ENCODE peak calls at places on chromosomes 7 and 10, in nine cellular contexts. One of them, this sample, is unnamed.

GRCh38 chr7:133135451-133135850 is 53.6 kb upstream of the CHCHD3 start:
- DNase-seq in sigmoid colon: no peak
- DNase-seq in colonic mucosa: no peak
- DNase-seq in retinal pigment epithelial cell: peak
- DNase-seq in OCI-LY7: no peak
- DNase-seq in CD8-positive, alpha-beta T cell: no peak
- DNase-seq in fibroblast of lung: peak
- DNase-seq in tibial artery: no peak
- DNase-seq in prostate gland: no peak
- DNase-seq in this sample: no peak

GRCh38 chr7:55048221-55048859 is 29.5 kb downstream of the EGFR start:
- DNase-seq in tibial artery: no peak
- DNase-seq in OCI-LY7: no peak
- DNase-seq in prostate gland: peak
- DNase-seq in colonic mucosa: peak
- DNase-seq in retinal pigment epithelial cell: no peak
- DNase-seq in sigmoid colon: no peak
- DNase-seq in CD8-positive, alpha-beta T cell: no peak
- DNase-seq in fibroblast of lung: no peak
- DNase-seq in this sample: no peak

GRCh38 chr10:19310121-19310520 is 261.5 kb downstream of the MALRD1 start:
- DNase-seq in CD8-positive, alpha-beta T cell: no peak
- DNase-seq in prostate gland: no peak
- DNase-seq in OCI-LY7: no peak
- DNase-seq in tibial artery: no peak
- DNase-seq in colonic mucosa: no peak
- DNase-seq in sigmoid colon: no peak
- DNase-seq in retinal pigment epithelial cell: no peak
- DNase-seq in fibroblast of lung: peak
- DNase-seq in this sample: no peak

GRCh38 chr10:99276848-99277486 is 41.3 kb upstream of the HPSE2 start:
- DNase-seq in fibroblast of lung: no peak
- DNase-seq in CD8-positive, alpha-beta T cell: no peak
- DNase-seq in colonic mucosa: no peak
- DNase-seq in OCI-LY7: peak
- DNase-seq in prostate gland: no peak
- DNase-seq in retinal pigment epithelial cell: no peak
- DNase-seq in tibial artery: no peak
- DNase-seq in sigmoid colon: no peak
- DNase-seq in this sample: no peak

GRCh38 chr10:94053639-94053932 is 59.9 kb downstream of the PLCE1 start:
- DNase-seq in colonic mucosa: no peak
- DNase-seq in CD8-positive, alpha-beta T cell: no peak
- DNase-seq in prostate gland: no peak
- DNase-seq in sigmoid colon: no peak
- DNase-seq in OCI-LY7: no peak
- DNase-seq in retinal pigment epithelial cell: no peak
- DNase-seq in fibroblast of lung: no peak
- DNase-seq in tibial artery: no peak
- DNase-seq in this sample: no peak

GRCh38 chr10:60816624-60817023 is 38.3 kb downstream of the CDK1 start:
- DNase-seq in retinal pigment epithelial cell: peak
- DNase-seq in sigmoid colon: peak
- DNase-seq in tibial artery: peak
- DNase-seq in fibroblast of lung: peak
- DNase-seq in colonic mucosa: peak
- DNase-seq in CD8-positive, alpha-beta T cell: no peak
- DNase-seq in prostate gland: peak
- DNase-seq in OCI-LY7: peak
- DNase-seq in this sample: no peak

GRCh38 chr7:17184805-17185689 is 113.4 kb upstream of the AHR start:
- DNase-seq in tibial artery: no peak
- DNase-seq in OCI-LY7: no peak
- DNase-seq in retinal pigment epithelial cell: no peak
- DNase-seq in CD8-positive, alpha-beta T cell: no peak
- DNase-seq in prostate gland: no peak
- DNase-seq in sigmoid colon: no peak
- DNase-seq in fibroblast of lung: peak
- DNase-seq in colonic mucosa: no peak
- DNase-seq in this sample: no peak

GRCh38 chr7:69898189-69898588 is 299.9 kb downstream of the AUTS2 start:
- DNase-seq in OCI-LY7: peak
- DNase-seq in prostate gland: no peak
- DNase-seq in sigmoid colon: no peak
- DNase-seq in tibial artery: no peak
- DNase-seq in CD8-positive, alpha-beta T cell: no peak
- DNase-seq in fibroblast of lung: no peak
- DNase-seq in colonic mucosa: no peak
- DNase-seq in retinal pigment epithelial cell: no peak
- DNase-seq in this sample: no peak

GRCh38 chr10:118911361-118911760 is 118.2 kb upstream of the NANOS1 start:
- DNase-seq in tibial artery: no peak
- DNase-seq in OCI-LY7: no peak
- DNase-seq in colonic mucosa: no peak
- DNase-seq in retinal pigment epithelial cell: peak
- DNase-seq in sigmoid colon: no peak
- DNase-seq in prostate gland: no peak
- DNase-seq in CD8-positive, alpha-beta T cell: no peak
- DNase-seq in fibroblast of lung: peak
- DNase-seq in this sample: no peak

GRCh38 chr10:117477241-117477947 is 65.2 kb upstream of the EMX2 start:
- DNase-seq in retinal pigment epithelial cell: no peak
- DNase-seq in colonic mucosa: no peak
- DNase-seq in prostate gland: no peak
- DNase-seq in tibial artery: peak
- DNase-seq in CD8-positive, alpha-beta T cell: no peak
- DNase-seq in OCI-LY7: no peak
- DNase-seq in sigmoid colon: peak
- DNase-seq in fibroblast of lung: no peak
- DNase-seq in this sample: no peak

GRCh38 chr7:101733713-101734475 is 83.5 kb upstream of the CUX1 start:
- DNase-seq in fibroblast of lung: peak
- DNase-seq in OCI-LY7: no peak
- DNase-seq in CD8-positive, alpha-beta T cell: no peak
- DNase-seq in colonic mucosa: peak
- DNase-seq in sigmoid colon: no peak
- DNase-seq in prostate gland: no peak
- DNase-seq in tibial artery: peak
- DNase-seq in retinal pigment epithelial cell: peak
- DNase-seq in this sample: no peak

GRCh38 chr7:6271091-6271658 is 1.2 kb downstream of the CYTH3 start:
- DNase-seq in OCI-LY7: no peak
- DNase-seq in retinal pigment epithelial cell: no peak
- DNase-seq in sigmoid colon: peak
- DNase-seq in tibial artery: peak
- DNase-seq in fibroblast of lung: peak
- DNase-seq in CD8-positive, alpha-beta T cell: peak
- DNase-seq in colonic mucosa: peak
- DNase-seq in prostate gland: no peak
- DNase-seq in this sample: peak

GRCh38 chr7:99039384-99039891 is 104.5 kb downstream of the SMURF1 start:
- DNase-seq in colonic mucosa: peak
- DNase-seq in tibial artery: no peak
- DNase-seq in sigmoid colon: no peak
- DNase-seq in retinal pigment epithelial cell: no peak
- DNase-seq in prostate gland: no peak
- DNase-seq in fibroblast of lung: no peak
- DNase-seq in OCI-LY7: no peak
- DNase-seq in CD8-positive, alpha-beta T cell: no peak
- DNase-seq in this sample: no peak

GRCh38 chr10:24344279-24344678 is 135.3 kb downstream of the KIAA1217 start:
- DNase-seq in prostate gland: peak
- DNase-seq in OCI-LY7: no peak
- DNase-seq in colonic mucosa: no peak
- DNase-seq in CD8-positive, alpha-beta T cell: no peak
- DNase-seq in retinal pigment epithelial cell: peak
- DNase-seq in fibroblast of lung: peak
- DNase-seq in sigmoid colon: no peak
- DNase-seq in tibial artery: no peak
- DNase-seq in this sample: peak

GRCh38 chr7:129781856-129782256 is 170.3 kb downstream of the NRF1 start:
- DNase-seq in tibial artery: no peak
- DNase-seq in colonic mucosa: no peak
- DNase-seq in sigmoid colon: no peak
- DNase-seq in retinal pigment epithelial cell: no peak
- DNase-seq in CD8-positive, alpha-beta T cell: no peak
- DNase-seq in OCI-LY7: no peak
- DNase-seq in fibroblast of lung: no peak
- DNase-seq in prostate gland: no peak
- DNase-seq in this sample: no peak

GRCh38 chr10:100057948-100058347 is 23.7 kb downstream of the CPN1 start:
- DNase-seq in OCI-LY7: no peak
- DNase-seq in tibial artery: no peak
- DNase-seq in sigmoid colon: no peak
- DNase-seq in fibroblast of lung: no peak
- DNase-seq in colonic mucosa: no peak
- DNase-seq in retinal pigment epithelial cell: no peak
- DNase-seq in CD8-positive, alpha-beta T cell: no peak
- DNase-seq in prostate gland: no peak
- DNase-seq in this sample: no peak

GRCh38 chr7:69736411-69736810 is 138.1 kb downstream of the AUTS2 start:
- DNase-seq in CD8-positive, alpha-beta T cell: no peak
- DNase-seq in colonic mucosa: no peak
- DNase-seq in OCI-LY7: no peak
- DNase-seq in tibial artery: no peak
- DNase-seq in sigmoid colon: no peak
- DNase-seq in fibroblast of lung: no peak
- DNase-seq in prostate gland: no peak
- DNase-seq in retinal pigment epithelial cell: no peak
- DNase-seq in this sample: no peak

GRCh38 chr10:122087436-122087835 is 98.5 kb downstream of the TACC2 start:
- DNase-seq in sigmoid colon: no peak
- DNase-seq in OCI-LY7: no peak
- DNase-seq in tibial artery: no peak
- DNase-seq in CD8-positive, alpha-beta T cell: no peak
- DNase-seq in retinal pigment epithelial cell: no peak
- DNase-seq in colonic mucosa: no peak
- DNase-seq in fibroblast of lung: no peak
- DNase-seq in prostate gland: no peak
- DNase-seq in this sample: no peak

GRCh38 chr10:122085423-122085911 is 96.5 kb downstream of the TACC2 start:
- DNase-seq in OCI-LY7: no peak
- DNase-seq in retinal pigment epithelial cell: no peak
- DNase-seq in CD8-positive, alpha-beta T cell: no peak
- DNase-seq in tibial artery: no peak
- DNase-seq in prostate gland: peak
- DNase-seq in colonic mucosa: no peak
- DNase-seq in fibroblast of lung: no peak
- DNase-seq in sigmoid colon: no peak
- DNase-seq in this sample: no peak

GRCh38 chr10:122086416-122087240 is 97.7 kb downstream of the TACC2 start:
- DNase-seq in prostate gland: no peak
- DNase-seq in colonic mucosa: no peak
- DNase-seq in CD8-positive, alpha-beta T cell: no peak
- DNase-seq in fibroblast of lung: no peak
- DNase-seq in OCI-LY7: no peak
- DNase-seq in retinal pigment epithelial cell: no peak
- DNase-seq in tibial artery: no peak
- DNase-seq in sigmoid colon: no peak
- DNase-seq in this sample: no peak

GRCh38 chr10:122091722-122092121 is 102.8 kb downstream of the TACC2 start:
- DNase-seq in colonic mucosa: no peak
- DNase-seq in OCI-LY7: no peak
- DNase-seq in tibial artery: no peak
- DNase-seq in CD8-positive, alpha-beta T cell: no peak
- DNase-seq in retinal pigment epithelial cell: no peak
- DNase-seq in sigmoid colon: no peak
- DNase-seq in prostate gland: no peak
- DNase-seq in fibroblast of lung: no peak
- DNase-seq in this sample: no peak

DNA sequence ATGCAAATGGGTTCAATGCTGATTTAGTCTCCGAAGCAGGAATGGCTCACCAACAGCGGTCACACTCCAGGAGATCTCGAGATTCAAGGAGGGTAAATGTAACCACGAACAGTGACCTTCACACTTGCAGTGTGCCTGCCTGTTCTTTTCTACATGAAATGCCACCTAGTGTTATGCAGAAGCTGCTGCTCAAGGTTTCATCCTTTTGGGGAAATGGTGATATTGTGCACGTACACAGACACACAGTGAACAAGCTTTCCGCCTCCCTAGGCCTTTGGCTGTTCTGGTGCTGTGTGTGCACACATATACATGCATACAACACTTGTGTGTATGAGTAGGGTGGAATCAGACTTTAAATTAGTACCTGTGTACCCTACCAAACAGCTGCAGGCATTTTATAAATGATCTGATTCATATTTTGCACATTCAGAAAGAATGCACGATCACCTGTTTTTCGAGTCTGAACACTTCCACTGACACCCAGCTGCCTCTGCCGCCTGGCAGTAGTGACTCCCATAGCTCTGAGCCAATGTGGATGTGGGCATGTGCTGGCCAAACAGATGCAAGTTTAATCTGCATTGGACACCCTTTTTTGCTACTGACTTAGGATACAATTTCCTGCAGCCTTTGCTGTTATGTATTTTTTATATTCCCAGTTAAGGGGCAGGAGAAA is 100.5 kb downstream of the TACC2 start:
- DNase-seq in OCI-LY7: no peak
- DNase-seq in prostate gland: peak
- DNase-seq in retinal pigment epithelial cell: no peak
- DNase-seq in colonic mucosa: no peak
- DNase-seq in tibial artery: no peak
- DNase-seq in CD8-positive, alpha-beta T cell: no peak
- DNase-seq in sigmoid colon: no peak
- DNase-seq in fibroblast of lung: no peak
- DNase-seq in this sample: no peak
- TF ChIP-seq CTCF in OCI-LY7: peak
- TF ChIP-seq CTCF in prostate gland: no peak
- TF ChIP-seq CTCF in retinal pigment epithelial cell: peak
- TF ChIP-seq CTCF in colonic mucosa: no peak
- TF ChIP-seq CTCF in tibial artery: no peak
- TF ChIP-seq CTCF in CD8-positive, alpha-beta T cell: no peak
- TF ChIP-seq CTCF in sigmoid colon: no peak
- TF ChIP-seq CTCF in fibroblast of lung: no peak
- TF ChIP-seq CTCF in this sample: peak

GRCh38 chr10:114974625-114975421 is 36.8 kb downstream of the TRUB1 start:
- DNase-seq in prostate gland: no peak
- DNase-seq in colonic mucosa: no peak
- DNase-seq in tibial artery: no peak
- DNase-seq in fibroblast of lung: no peak
- DNase-seq in CD8-positive, alpha-beta T cell: no peak
- DNase-seq in OCI-LY7: no peak
- DNase-seq in sigmoid colon: no peak
- DNase-seq in retinal pigment epithelial cell: peak
- DNase-seq in this sample: no peak
- H3K4me3 ChIP-seq in prostate gland: no peak
- H3K4me3 ChIP-seq in colonic mucosa: no peak
- H3K4me3 ChIP-seq in tibial artery: no peak
- H3K4me3 ChIP-seq in fibroblast of lung: no peak
- H3K4me3 ChIP-seq in CD8-positive, alpha-beta T cell: no peak
- H3K4me3 ChIP-seq in OCI-LY7: no peak
- H3K4me3 ChIP-seq in sigmoid colon: no peak
- H3K4me3 ChIP-seq in retinal pigment epithelial cell: peak
- H3K4me3 ChIP-seq in this sample: no peak

GRCh38 chr7:9192969-9193368 is 759.6 kb downstream of the NXPH1 start:
- DNase-seq in sigmoid colon: no peak
- DNase-seq in fibroblast of lung: peak
- DNase-seq in prostate gland: no peak
- DNase-seq in tibial artery: no peak
- DNase-seq in colonic mucosa: no peak
- DNase-seq in OCI-LY7: no peak
- DNase-seq in CD8-positive, alpha-beta T cell: no peak
- DNase-seq in retinal pigment epithelial cell: peak
- DNase-seq in this sample: no peak
- TF ChIP-seq CTCF in sigmoid colon: no peak
- TF ChIP-seq CTCF in fibroblast of lung: no peak
- TF ChIP-seq CTCF in prostate gland: no peak
- TF ChIP-seq CTCF in tibial artery: no peak
- TF ChIP-seq CTCF in colonic mucosa: no peak
- TF ChIP-seq CTCF in OCI-LY7: no peak
- TF ChIP-seq CTCF in CD8-positive, alpha-beta T cell: no peak
- TF ChIP-seq CTCF in retinal pigment epithelial cell: no peak
- TF ChIP-seq CTCF in this sample: no peak

GRCh38 chr10:29539398-29539797 is 95.4 kb downstream of the SVIL start:
- DNase-seq in colonic mucosa: no peak
- DNase-seq in CD8-positive, alpha-beta T cell: no peak
- DNase-seq in OCI-LY7: no peak
- DNase-seq in retinal pigment epithelial cell: no peak
- DNase-seq in fibroblast of lung: no peak
- DNase-seq in tibial artery: no peak
- DNase-seq in prostate gland: peak
- DNase-seq in sigmoid colon: no peak
- DNase-seq in this sample: no peak
- H3K4me3 ChIP-seq in colonic mucosa: no peak
- H3K4me3 ChIP-seq in CD8-positive, alpha-beta T cell: no peak
- H3K4me3 ChIP-seq in OCI-LY7: no peak
- H3K4me3 ChIP-seq in retinal pigment epithelial cell: no peak
- H3K4me3 ChIP-seq in fibroblast of lung: no peak
- H3K4me3 ChIP-seq in tibial artery: no peak
- H3K4me3 ChIP-seq in prostate gland: no peak
- H3K4me3 ChIP-seq in sigmoid colon: no peak
- H3K4me3 ChIP-seq in this sample: no peak

This sample was measured in epithelial cell of proximal tubule.